ENCODE peak calls at places on chromosome 11, in seven cellular contexts. O is SW480; F is activated T-cell treated with anti-CD3 and anti-CD28 coated beads, Interleukin-2, amount 50 U/mL, for 4 hours; Y is head of caudate nucleus; M is A549; A is Calu3; P is mucosa of descending colon. B is an unnamed sample.

GRCh38 chr11:96061730-96062524 is 138.0 kb upstream of the MTMR2 start:
- DNase-seq in O (no peak), F (peak), Y (no peak), M (no peak), A (no peak), P (no peak), B (no peak)

GRCh38 chr11:24295360-24295759 is 201.5 kb upstream of the LUZP2 start:
- DNase-seq in Y (no peak), A (no peak), M (no peak), F (no peak), P (no peak), O (no peak), B (no peak)

GRCh38 chr11:62392944-62393628 is 25.7 kb upstream of the SCGB1A1 start:
- DNase-seq in A (peak), O (peak), M (peak), Y (no peak), P (no peak), F (no peak), B (no peak)

GRCh38 chr11:68370211-68371111 is 58.1 kb downstream of the LRP5 start:
- DNase-seq in F (no peak), O (no peak), M (no peak), Y (no peak), P (no peak), A (no peak), B (no peak)

GRCh38 chr11:128669491-128669890 is 24.4 kb upstream of the FLI1 start:
- DNase-seq in A (no peak), F (no peak), M (no peak), Y (no peak), P (no peak), O (peak), B (no peak)

GRCh38 chr11:68064876-68065275 is 26.1 kb downstream of the TCIRG1 start:
- DNase-seq in P (no peak), F (no peak), O (no peak), Y (no peak), A (no peak), M (no peak), B (no peak)

GRCh38 chr11:127003260-127003981 is 2.9 kb upstream of the KIRREL3 start:
- DNase-seq in M (peak), O (peak), A (peak), Y (peak), P (peak), F (no peak), B (peak)

GRCh38 chr11:6520265-6520664 is 23.2 kb downstream of the DNHD1 start:
- DNase-seq in F (no peak), P (no peak), A (no peak), Y (no peak), M (no peak), O (no peak), B (no peak)

GRCh38 chr11:93248602-93249001 is 50.8 kb upstream of the SLC36A4 start:
- DNase-seq in M (no peak), O (peak), F (no peak), A (no peak), Y (no peak), P (no peak), B (no peak)

GRCh38 chr11:70169136-70169535 is 34.0 kb upstream of the FADD start:
- DNase-seq in Y (no peak), M (no peak), A (no peak), F (no peak), P (no peak), O (no peak), B (no peak)

GRCh38 chr11:115699733-115700132 is 195.5 kb upstream of the CADM1 start:
- DNase-seq in M (no peak), A (no peak), Y (no peak), O (no peak), P (no peak), F (no peak), B (no peak)

GRCh38 chr11:1820463-1821325 is 14.1 kb upstream of the SYT8 start:
- DNase-seq in Y (no peak), A (no peak), O (no peak), F (no peak), P (no peak), M (no peak), B (no peak)

GRCh38 chr11:65506316-65506769 is 7.5 kb downstream of the MALAT1 start:
- DNase-seq in O (peak), M (no peak), Y (no peak), A (no peak), F (no peak), P (no peak), B (no peak)

GRCh38 chr11:36130401-36130800 is 158.8 kb downstream of the COMMD9 start:
- DNase-seq in M (no peak), Y (no peak), P (no peak), F (no peak), O (no peak), A (no peak), B (no peak)

GRCh38 chr11:118892515-118892914 is 8.8 kb downstream of the CXCR5 start:
- DNase-seq in Y (no peak), M (no peak), O (peak), A (no peak), F (peak), P (no peak), B (no peak)

GRCh38 chr11:123228489-123229163 is 33.6 kb upstream of the CLMP start:
- DNase-seq in Y (no peak), A (no peak), M (no peak), P (no peak), F (no peak), O (no peak), B (no peak)

GRCh38 chr11:107217444-107217843 is 199.2 kb upstream of the GUCY1A2 start:
- DNase-seq in O (no peak), F (no peak), P (no peak), A (no peak), M (no peak), Y (no peak), B (no peak)

GRCh38 chr11:12064954-12065280 is 45.5 kb upstream of the MICAL2 start:
- DNase-seq in P (no peak), F (no peak), M (no peak), O (no peak), Y (no peak), A (no peak), B (no peak)

GRCh38 chr11:63939351-63939920 is 634 bp downstream of the NAA40 start:
- DNase-seq in A (no peak), Y (peak), O (peak), P (no peak), F (no peak), M (no peak), B (no peak)

GRCh38 chr11:130209944-130210854 is 50.6 kb downstream of the ST14 start:
- DNase-seq in A (no peak), M (no peak), O (no peak), P (peak), Y (peak), F (no peak), B (no peak)

GRCh38 chr11:78011301-78011700 is 11.8 kb downstream of the KCTD14 start:
- DNase-seq in M (no peak), O (no peak), A (no peak), Y (no peak), P (no peak), F (no peak), B (no peak)

GRCh38 chr11:23406131-23406819 is 546.0 kb upstream of the CCDC179 start:
- DNase-seq in P (no peak), A (no peak), M (no peak), F (no peak), O (no peak), Y (no peak), B (no peak)

GRCh38 chr11:72378704-72379383 is 55.5 kb downstream of the CLPB start:
- DNase-seq in Y (peak), P (no peak), O (no peak), A (no peak), F (no peak), M (no peak), B (no peak)

GRCh38 chr11:28834877-28835276 is 726.7 kb downstream of the METTL15 start:
- DNase-seq in O (no peak), M (no peak), A (peak), F (no peak), P (no peak), Y (no peak), B (no peak)

GRCh38 chr11:117217141-117217609 is 14.7 kb downstream of the PCSK7 start:
- DNase-seq in A (no peak), F (no peak), Y (no peak), O (no peak), M (no peak), P (no peak), B (no peak)

GRCh38 chr11:31817054-31817620 is 6.0 kb upstream of the PAX6 start:
- DNase-seq in F (no peak), O (peak), P (no peak), M (no peak), Y (no peak), A (no peak), B (peak)

GRCh38 chr11:118401151-118401879 is at the start of gene ATP5MG:
- DNase-seq in O (peak), A (peak), P (peak), M (peak), Y (peak), F (peak), B (peak)

GRCh38 chr11:36352919-36353318 is 56.8 kb downstream of the PRR5L start:
- DNase-seq in P (no peak), M (no peak), Y (no peak), O (peak), F (peak), A (no peak), B (no peak)

B was measured in HEK293T.